ENCODE peak calls at places on chromosomes 16 and 17, in eight cellular contexts. Z is keratinocyte, D is PC-9, S is fibroblast of lung, N is neural progenitor cell, V is A673, I is PC-3, A is MM.1S. K is an unnamed sample. For H3K27me3 and H3K9me3, the result is how much of the 10 kb centered on the place peaks cover.

GRCh38 chr17:77935121-77935571 is 23.4 kb upstream of the TNRC6C start:
- DNase-seq in Z (no peak), D (no peak), S (no peak), N (peak), V (no peak), I (no peak), A (no peak), K (no peak)

GRCh38 chr16:58264961-58265479 is 29.8 kb downstream of the PRSS54 start:
- DNase-seq in Z (no peak), D (peak), S (peak), N (no peak), V (peak), I (peak), A (no peak), K (peak)

GRCh38 chr17:48814504-48814903 is 2.5 kb downstream of the TTLL6 start:
- DNase-seq in Z (no peak), D (peak), S (peak), N (peak), V (peak), I (peak), A (peak), K (peak)

GRCh38 chr17:47934856-47935255 is 6.5 kb upstream of the PNPO start:
- DNase-seq in Z (no peak), D (no peak), S (no peak), N (no peak), V (no peak), I (peak), A (no peak), K (peak)

GRCh38 chr16:67150058-67150832 is 553 bp downstream of the B3GNT9 start:
- DNase-seq in Z (no peak), D (no peak), S (peak), N (peak), V (peak), I (no peak), A (peak), K (peak)

GRCh38 chr17:46770818-46771600 is 47.5 kb downstream of the WNT3 start:
- DNase-seq in Z (no peak), D (peak), S (peak), N (peak), V (peak), I (peak), A (no peak), K (peak)

GRCh38 chr17:48173191-48173590 is 65.6 kb downstream of the SNX11 start:
- DNase-seq in Z (no peak), D (no peak), S (no peak), N (no peak), V (no peak), I (no peak), A (no peak), K (no peak)

GRCh38 chr16:56120447-56121155 is 70.7 kb upstream of the GNAO1 start:
- DNase-seq in Z (no peak), D (no peak), S (no peak), N (no peak), V (no peak), I (no peak), A (no peak), K (no peak)

GRCh38 chr16:46673320-46674013 is 15.5 kb downstream of the VPS35 start:
- DNase-seq in Z (no peak), D (peak), S (peak), N (peak), V (peak), I (peak), A (peak), K (peak)

GRCh38 chr17:400257-400656 is 47.6 kb upstream of the RPH3AL start:
- DNase-seq in Z (no peak), D (no peak), S (no peak), N (no peak), V (no peak), I (no peak), A (no peak), K (no peak)

GRCh38 chr17:73342057-73342522 is 30.3 kb upstream of the CDC42EP4 start:
- DNase-seq in Z (no peak), D (peak), S (peak), N (peak), V (peak), I (peak), A (no peak), K (peak)

GRCh38 chr17:3754458-3755334 is 31.0 kb downstream of the HASPIN start:
- DNase-seq in Z (peak), D (peak), S (no peak), N (peak), V (no peak), I (peak), A (peak), K (peak)

GRCh38 chr16:54171855-54172537 is 114.6 kb downstream of the IRX3 start:
- DNase-seq in Z (no peak), D (peak), S (peak), N (peak), V (peak), I (peak), A (no peak), K (peak)

GRCh38 chr17:34562387-34562786 is 17.0 kb upstream of the TMEM132E start:
- DNase-seq in Z (no peak), D (no peak), S (no peak), N (peak), V (no peak), I (no peak), A (peak), K (peak)

GRCh38 chr17:55332296-55333041 is 67.7 kb downstream of the HLF start:
- DNase-seq in Z (no peak), D (peak), S (no peak), N (no peak), V (no peak), I (no peak), A (no peak), K (no peak)

GRCh38 chr17:82840431-82840831 is 609 bp upstream of the ZNF750 start:
- DNase-seq in Z (no peak), D (no peak), S (no peak), N (peak), V (no peak), I (no peak), A (no peak), K (no peak)

GRCh38 chr17:35254107-35254802 is 11.4 kb downstream of the SLFN5 start:
- DNase-seq in Z (no peak), D (peak), S (peak), N (no peak), V (peak), I (peak), A (no peak), K (peak)

DNA sequence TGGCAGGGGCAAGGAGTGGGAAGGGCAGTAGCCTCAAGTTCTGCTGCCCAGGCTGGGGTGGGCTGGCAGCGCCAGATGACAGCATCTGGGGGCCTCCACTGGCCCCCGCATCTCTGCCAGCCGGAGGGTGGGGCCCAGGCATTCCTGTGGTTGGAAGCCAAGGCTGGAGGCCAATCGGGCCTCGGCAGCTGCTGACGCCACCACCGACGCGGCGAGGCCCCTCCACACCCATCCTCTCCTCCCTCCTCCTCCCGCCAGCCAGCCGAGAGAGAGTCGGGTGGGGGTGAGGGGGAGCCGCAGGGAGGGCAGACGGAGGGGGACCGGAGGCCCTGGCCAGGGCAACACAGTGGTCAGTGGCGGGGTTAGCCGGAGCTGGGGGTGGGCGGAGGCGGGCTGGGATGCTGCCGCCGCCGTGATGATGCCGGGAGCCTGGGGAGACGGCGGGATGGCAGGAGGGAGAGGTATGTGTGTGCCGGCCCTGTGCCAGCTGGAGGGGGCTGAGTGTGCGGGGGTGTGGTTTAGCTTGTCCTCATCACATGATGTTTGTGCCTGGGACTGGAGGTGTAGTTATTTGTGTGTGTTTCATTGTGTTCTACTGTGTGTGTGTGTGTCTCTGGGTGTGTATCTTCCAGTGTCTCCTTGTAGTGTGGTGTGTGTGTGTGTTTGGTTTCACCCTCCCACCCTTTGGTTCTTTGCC is 36.6 kb downstream of the ARHGAP23 start:
- DNase-seq in Z (peak), D (peak), S (peak), N (peak), V (peak), I (no peak), A (no peak), K (peak)
- TF ChIP-seq EZH2 in Z (no peak), D (no peak), S (no peak), N (no peak), V (no peak), I (no peak), A (no peak), K (no peak)

DNA sequence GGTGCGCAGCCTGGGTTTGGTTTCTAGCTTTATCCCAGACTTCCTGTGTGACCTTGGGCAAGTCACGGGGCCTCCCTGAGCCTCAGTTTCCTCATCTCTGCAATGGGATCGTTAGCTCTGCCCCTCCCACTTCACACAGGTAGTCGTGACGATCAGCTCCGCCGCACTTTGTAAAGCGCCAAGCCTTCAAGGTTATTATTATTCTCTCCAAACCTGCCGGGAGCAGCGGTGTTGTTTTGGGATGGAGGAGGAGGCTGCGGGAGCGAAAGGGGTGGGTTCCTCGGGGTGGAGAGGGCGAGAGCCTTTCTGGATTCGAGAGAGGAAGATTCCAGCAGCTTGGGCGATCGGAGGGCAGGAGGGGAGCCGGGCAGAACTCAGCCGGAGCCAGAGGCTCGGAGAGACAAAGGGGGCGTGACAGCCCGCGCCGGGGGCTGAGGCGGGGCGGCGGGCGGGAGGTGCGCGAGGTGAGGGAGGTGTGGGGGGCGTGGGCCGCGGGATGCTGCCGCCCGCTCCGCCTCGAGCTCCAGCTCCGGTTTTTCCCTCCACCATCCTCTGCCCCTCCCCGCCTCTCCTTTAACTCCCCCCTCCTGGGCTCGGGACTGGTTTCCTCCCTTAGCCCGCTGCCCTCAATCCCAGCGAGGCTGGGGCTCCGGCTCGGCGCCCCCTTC is at the start of gene EFNB3:
- DNase-seq in Z (no peak), D (no peak), S (peak), N (peak), V (peak), I (peak), A (no peak), K (peak)
- H3K27me3 ChIP-seq in Z (under half), D (under half), S (under half), N (under half), V (under half), I (under half), A (half or more), K (under half)

DNA sequence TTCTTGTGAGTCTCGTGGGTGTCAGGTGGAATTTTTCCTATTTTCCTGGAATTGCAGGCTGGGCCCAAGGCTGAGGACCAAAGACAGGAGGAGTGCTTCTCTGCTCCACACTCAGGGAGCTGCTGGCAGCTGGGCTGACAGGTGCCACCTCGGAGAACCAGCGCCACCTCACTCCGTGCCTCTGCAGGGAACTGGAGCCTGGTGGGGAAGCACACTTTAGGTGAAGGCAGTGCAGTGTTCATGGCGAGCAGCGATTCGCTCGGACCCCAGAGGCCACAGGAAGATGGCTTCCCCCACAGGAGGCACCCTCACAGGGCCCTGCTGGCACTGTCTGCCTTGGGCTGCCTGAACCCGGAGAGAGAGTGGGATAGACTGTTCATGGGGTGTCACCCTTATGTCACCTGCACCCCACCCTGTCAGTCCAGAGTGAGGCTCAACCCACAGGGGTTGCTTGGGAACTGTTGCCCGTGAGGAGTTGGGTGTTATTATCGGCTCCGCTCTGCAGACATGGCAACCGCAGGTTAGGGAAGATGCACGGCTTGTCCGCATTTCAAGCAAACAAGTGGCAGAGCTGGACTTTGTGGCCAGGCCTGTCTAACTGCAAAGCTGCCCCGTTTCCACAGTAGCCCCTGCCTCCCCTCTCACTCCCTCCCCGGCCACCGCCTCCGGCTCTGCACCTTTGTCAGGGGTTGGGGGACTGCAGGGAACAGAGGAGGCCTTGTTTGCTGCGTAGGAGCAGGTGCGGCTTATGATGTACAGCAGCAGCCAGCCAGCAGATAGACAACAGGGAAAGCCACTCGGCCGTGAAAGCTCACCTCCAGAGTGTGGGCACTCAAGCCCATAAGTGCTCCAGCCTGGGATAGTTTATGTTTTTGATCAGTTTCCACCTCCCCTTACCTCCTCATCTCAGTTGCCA is 15.5 kb downstream of the TBC1D24 start:
- DNase-seq in Z (no peak), D (no peak), S (no peak), N (no peak), V (no peak), I (no peak), A (no peak), K (no peak)
- H3K9me3 ChIP-seq in Z (under half), D (under half), S (under half), N (under half), V (under half), I (under half), A (under half), K (under half)

DNA sequence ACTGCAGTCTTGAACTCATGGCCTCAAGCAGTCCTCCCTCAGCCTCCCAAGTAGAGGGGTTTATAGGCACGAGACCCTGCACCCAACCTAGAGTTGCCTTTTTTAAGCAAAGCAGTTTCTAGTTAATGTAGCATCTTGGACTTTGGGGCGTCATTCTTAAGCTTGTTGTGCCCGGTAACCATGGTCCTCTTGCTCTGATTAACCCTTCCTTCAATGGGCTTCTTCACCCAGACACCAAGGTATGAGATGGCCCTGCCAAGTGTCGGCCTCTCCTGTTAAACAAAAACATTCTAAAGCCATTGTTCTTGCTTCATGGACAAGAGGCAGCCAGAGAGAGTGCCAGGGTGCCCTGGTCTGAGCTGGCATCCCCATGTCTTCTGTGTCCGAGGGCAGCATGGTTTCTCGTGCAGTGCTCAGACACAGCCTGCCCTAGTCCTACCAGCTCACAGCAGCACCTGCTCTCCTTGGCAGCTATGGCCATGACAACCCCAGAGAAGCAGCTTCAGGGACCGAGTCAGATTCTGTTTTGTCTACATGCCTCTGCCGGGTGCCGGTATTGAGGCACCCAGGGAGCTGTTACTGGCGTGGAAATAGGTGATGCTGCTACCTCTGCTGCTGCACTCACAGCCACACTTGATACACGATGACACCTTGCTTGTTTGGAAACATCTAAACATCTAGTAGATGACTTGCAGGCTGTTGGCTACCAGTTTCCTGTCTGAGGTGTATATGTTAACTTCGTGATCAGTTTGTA is 3.3 kb downstream of the RPL13 start:
- DNase-seq in Z (no peak), D (no peak), S (no peak), N (no peak), V (no peak), I (no peak), A (no peak), K (no peak)
- TF ChIP-seq EZH2 in Z (no peak), D (no peak), S (no peak), N (no peak), V (no peak), I (no peak), A (no peak), K (no peak)

GRCh38 chr17:36740157-36740556 is 138.8 kb downstream of the MRM1 start:
- DNase-seq in Z (no peak), D (no peak), S (no peak), N (no peak), V (no peak), I (no peak), A (no peak), K (no peak)
- H3K27me3 ChIP-seq in Z (under half), D (under half), S (under half), N (under half), V (under half), I (under half), A (under half), K (under half)

K was measured in GM23248.